ENCODE peak calls at places on chromosomes 11 and 22, in ten cellular contexts. One of them, this sample, is unnamed.

GRCh38 chr11:65855927-65856363 is 2.0 kb downstream of the CFL1 start:
- DNase-seq in A172: no peak
- DNase-seq in non-pigmented ciliary epithelial cell: no peak
- DNase-seq in hypothalamus: no peak
- DNase-seq in cardiac fibroblast: no peak
- DNase-seq in posterior vena cava: peak
- DNase-seq in NCI-H187: no peak
- DNase-seq in stimulated activated CD8-positive, alpha-beta memory T cell treated with anti-CD3 and anti-CD28 coated beads, Interleukin-15, amount 100 ng/mL, for 24 hours: no peak
- DNase-seq in globus pallidus: no peak
- DNase-seq in naive thymus-derived CD8-positive, alpha-beta T cell: no peak
- DNase-seq in this sample: no peak

GRCh38 chr11:11265320-11265719 is 87.7 kb downstream of the CSNK2A3 start:
- DNase-seq in A172: no peak
- DNase-seq in non-pigmented ciliary epithelial cell: no peak
- DNase-seq in hypothalamus: no peak
- DNase-seq in cardiac fibroblast: no peak
- DNase-seq in posterior vena cava: no peak
- DNase-seq in NCI-H187: no peak
- DNase-seq in stimulated activated CD8-positive, alpha-beta memory T cell treated with anti-CD3 and anti-CD28 coated beads, Interleukin-15, amount 100 ng/mL, for 24 hours: no peak
- DNase-seq in globus pallidus: no peak
- DNase-seq in naive thymus-derived CD8-positive, alpha-beta T cell: no peak
- DNase-seq in this sample: no peak

GRCh38 chr22:17917490-17917983 is 106.8 kb downstream of the MICAL3 start:
- DNase-seq in A172: peak
- DNase-seq in non-pigmented ciliary epithelial cell: no peak
- DNase-seq in hypothalamus: no peak
- DNase-seq in cardiac fibroblast: no peak
- DNase-seq in posterior vena cava: no peak
- DNase-seq in NCI-H187: no peak
- DNase-seq in stimulated activated CD8-positive, alpha-beta memory T cell treated with anti-CD3 and anti-CD28 coated beads, Interleukin-15, amount 100 ng/mL, for 24 hours: no peak
- DNase-seq in globus pallidus: no peak
- DNase-seq in naive thymus-derived CD8-positive, alpha-beta T cell: no peak
- DNase-seq in this sample: no peak

GRCh38 chr11:71542856-71543743 is 5.1 kb upstream of the KRTAP5-9 start:
- DNase-seq in A172: no peak
- DNase-seq in non-pigmented ciliary epithelial cell: no peak
- DNase-seq in hypothalamus: no peak
- DNase-seq in cardiac fibroblast: peak
- DNase-seq in posterior vena cava: no peak
- DNase-seq in NCI-H187: no peak
- DNase-seq in stimulated activated CD8-positive, alpha-beta memory T cell treated with anti-CD3 and anti-CD28 coated beads, Interleukin-15, amount 100 ng/mL, for 24 hours: no peak
- DNase-seq in globus pallidus: no peak
- DNase-seq in naive thymus-derived CD8-positive, alpha-beta T cell: no peak
- DNase-seq in this sample: no peak

GRCh38 chr22:49450521-49450920 is 377.2 kb downstream of the BRD1 start:
- DNase-seq in A172: no peak
- DNase-seq in non-pigmented ciliary epithelial cell: no peak
- DNase-seq in hypothalamus: no peak
- DNase-seq in cardiac fibroblast: no peak
- DNase-seq in posterior vena cava: no peak
- DNase-seq in NCI-H187: no peak
- DNase-seq in stimulated activated CD8-positive, alpha-beta memory T cell treated with anti-CD3 and anti-CD28 coated beads, Interleukin-15, amount 100 ng/mL, for 24 hours: no peak
- DNase-seq in globus pallidus: peak
- DNase-seq in naive thymus-derived CD8-positive, alpha-beta T cell: no peak
- DNase-seq in this sample: no peak

GRCh38 chr11:27485930-27486773 is 13.6 kb upstream of the LGR4 start:
- DNase-seq in A172: peak
- DNase-seq in non-pigmented ciliary epithelial cell: no peak
- DNase-seq in hypothalamus: no peak
- DNase-seq in cardiac fibroblast: peak
- DNase-seq in posterior vena cava: no peak
- DNase-seq in NCI-H187: peak
- DNase-seq in stimulated activated CD8-positive, alpha-beta memory T cell treated with anti-CD3 and anti-CD28 coated beads, Interleukin-15, amount 100 ng/mL, for 24 hours: no peak
- DNase-seq in globus pallidus: peak
- DNase-seq in naive thymus-derived CD8-positive, alpha-beta T cell: no peak
- DNase-seq in this sample: no peak

GRCh38 chr11:121152764-121153163 is 51.7 kb downstream of the TECTA start:
- DNase-seq in A172: no peak
- DNase-seq in non-pigmented ciliary epithelial cell: no peak
- DNase-seq in hypothalamus: no peak
- DNase-seq in cardiac fibroblast: no peak
- DNase-seq in posterior vena cava: no peak
- DNase-seq in NCI-H187: peak
- DNase-seq in stimulated activated CD8-positive, alpha-beta memory T cell treated with anti-CD3 and anti-CD28 coated beads, Interleukin-15, amount 100 ng/mL, for 24 hours: no peak
- DNase-seq in globus pallidus: no peak
- DNase-seq in naive thymus-derived CD8-positive, alpha-beta T cell: no peak
- DNase-seq in this sample: no peak

GRCh38 chr11:35605691-35606090 is 12.6 kb upstream of the FJX1 start:
- DNase-seq in A172: no peak
- DNase-seq in non-pigmented ciliary epithelial cell: no peak
- DNase-seq in hypothalamus: no peak
- DNase-seq in cardiac fibroblast: no peak
- DNase-seq in posterior vena cava: no peak
- DNase-seq in NCI-H187: no peak
- DNase-seq in stimulated activated CD8-positive, alpha-beta memory T cell treated with anti-CD3 and anti-CD28 coated beads, Interleukin-15, amount 100 ng/mL, for 24 hours: no peak
- DNase-seq in globus pallidus: peak
- DNase-seq in naive thymus-derived CD8-positive, alpha-beta T cell: no peak
- DNase-seq in this sample: no peak

GRCh38 chr11:121703166-121703565 is 250.4 kb upstream of the SORL1-AS1 start:
- DNase-seq in A172: no peak
- DNase-seq in non-pigmented ciliary epithelial cell: no peak
- DNase-seq in hypothalamus: no peak
- DNase-seq in cardiac fibroblast: no peak
- DNase-seq in posterior vena cava: no peak
- DNase-seq in NCI-H187: no peak
- DNase-seq in stimulated activated CD8-positive, alpha-beta memory T cell treated with anti-CD3 and anti-CD28 coated beads, Interleukin-15, amount 100 ng/mL, for 24 hours: no peak
- DNase-seq in globus pallidus: no peak
- DNase-seq in naive thymus-derived CD8-positive, alpha-beta T cell: no peak
- DNase-seq in this sample: no peak

GRCh38 chr11:73320786-73321325 is 12.8 kb downstream of the ARHGEF17 start:
- DNase-seq in A172: peak
- DNase-seq in non-pigmented ciliary epithelial cell: no peak
- DNase-seq in hypothalamus: no peak
- DNase-seq in cardiac fibroblast: peak
- DNase-seq in posterior vena cava: no peak
- DNase-seq in NCI-H187: no peak
- DNase-seq in stimulated activated CD8-positive, alpha-beta memory T cell treated with anti-CD3 and anti-CD28 coated beads, Interleukin-15, amount 100 ng/mL, for 24 hours: no peak
- DNase-seq in globus pallidus: no peak
- DNase-seq in naive thymus-derived CD8-positive, alpha-beta T cell: no peak
- DNase-seq in this sample: no peak

GRCh38 chr22:42688241-42688913 is 32.3 kb downstream of the A4GALT start:
- DNase-seq in A172: peak
- DNase-seq in non-pigmented ciliary epithelial cell: peak
- DNase-seq in hypothalamus: no peak
- DNase-seq in cardiac fibroblast: peak
- DNase-seq in posterior vena cava: peak
- DNase-seq in NCI-H187: peak
- DNase-seq in stimulated activated CD8-positive, alpha-beta memory T cell treated with anti-CD3 and anti-CD28 coated beads, Interleukin-15, amount 100 ng/mL, for 24 hours: no peak
- DNase-seq in globus pallidus: peak
- DNase-seq in naive thymus-derived CD8-positive, alpha-beta T cell: no peak
- DNase-seq in this sample: peak

GRCh38 chr22:49968831-49969661 is 8.5 kb downstream of the PIM3 start:
- DNase-seq in A172: no peak
- DNase-seq in non-pigmented ciliary epithelial cell: no peak
- DNase-seq in hypothalamus: no peak
- DNase-seq in cardiac fibroblast: no peak
- DNase-seq in posterior vena cava: peak
- DNase-seq in NCI-H187: no peak
- DNase-seq in stimulated activated CD8-positive, alpha-beta memory T cell treated with anti-CD3 and anti-CD28 coated beads, Interleukin-15, amount 100 ng/mL, for 24 hours: no peak
- DNase-seq in globus pallidus: no peak
- DNase-seq in naive thymus-derived CD8-positive, alpha-beta T cell: peak
- DNase-seq in this sample: peak

GRCh38 chr11:76560219-76560618 is 110.3 kb downstream of the LRRC32 start:
- DNase-seq in A172: peak
- DNase-seq in non-pigmented ciliary epithelial cell: no peak
- DNase-seq in hypothalamus: no peak
- DNase-seq in cardiac fibroblast: peak
- DNase-seq in posterior vena cava: no peak
- DNase-seq in NCI-H187: no peak
- DNase-seq in stimulated activated CD8-positive, alpha-beta memory T cell treated with anti-CD3 and anti-CD28 coated beads, Interleukin-15, amount 100 ng/mL, for 24 hours: no peak
- DNase-seq in globus pallidus: no peak
- DNase-seq in naive thymus-derived CD8-positive, alpha-beta T cell: no peak
- DNase-seq in this sample: no peak

GRCh38 chr11:2202071-2202899 is 30.7 kb upstream of the TH start:
- DNase-seq in A172: no peak
- DNase-seq in non-pigmented ciliary epithelial cell: no peak
- DNase-seq in hypothalamus: no peak
- DNase-seq in cardiac fibroblast: no peak
- DNase-seq in posterior vena cava: peak
- DNase-seq in NCI-H187: no peak
- DNase-seq in stimulated activated CD8-positive, alpha-beta memory T cell treated with anti-CD3 and anti-CD28 coated beads, Interleukin-15, amount 100 ng/mL, for 24 hours: no peak
- DNase-seq in globus pallidus: no peak
- DNase-seq in naive thymus-derived CD8-positive, alpha-beta T cell: peak
- DNase-seq in this sample: no peak

GRCh38 chr11:90220391-90220790 is 2.5 kb downstream of the CHORDC1 start:
- DNase-seq in A172: peak
- DNase-seq in non-pigmented ciliary epithelial cell: no peak
- DNase-seq in hypothalamus: no peak
- DNase-seq in cardiac fibroblast: peak
- DNase-seq in posterior vena cava: no peak
- DNase-seq in NCI-H187: no peak
- DNase-seq in stimulated activated CD8-positive, alpha-beta memory T cell treated with anti-CD3 and anti-CD28 coated beads, Interleukin-15, amount 100 ng/mL, for 24 hours: no peak
- DNase-seq in globus pallidus: no peak
- DNase-seq in naive thymus-derived CD8-positive, alpha-beta T cell: no peak
- DNase-seq in this sample: no peak

GRCh38 chr22:17903564-17904295 is 120.6 kb downstream of the MICAL3 start:
- DNase-seq in A172: no peak
- DNase-seq in non-pigmented ciliary epithelial cell: no peak
- DNase-seq in hypothalamus: peak
- DNase-seq in cardiac fibroblast: no peak
- DNase-seq in posterior vena cava: no peak
- DNase-seq in NCI-H187: no peak
- DNase-seq in stimulated activated CD8-positive, alpha-beta memory T cell treated with anti-CD3 and anti-CD28 coated beads, Interleukin-15, amount 100 ng/mL, for 24 hours: no peak
- DNase-seq in globus pallidus: peak
- DNase-seq in naive thymus-derived CD8-positive, alpha-beta T cell: no peak
- DNase-seq in this sample: no peak

GRCh38 chr11:72278911-72279310 is 34.9 kb upstream of the PHOX2A start:
- DNase-seq in A172: peak
- DNase-seq in non-pigmented ciliary epithelial cell: peak
- DNase-seq in hypothalamus: no peak
- DNase-seq in cardiac fibroblast: peak
- DNase-seq in posterior vena cava: no peak
- DNase-seq in NCI-H187: no peak
- DNase-seq in stimulated activated CD8-positive, alpha-beta memory T cell treated with anti-CD3 and anti-CD28 coated beads, Interleukin-15, amount 100 ng/mL, for 24 hours: no peak
- DNase-seq in globus pallidus: no peak
- DNase-seq in naive thymus-derived CD8-positive, alpha-beta T cell: no peak
- DNase-seq in this sample: no peak

GRCh38 chr22:18110194-18110943 is at the start of gene TUBA8:
- DNase-seq in A172: no peak
- DNase-seq in non-pigmented ciliary epithelial cell: no peak
- DNase-seq in hypothalamus: no peak
- DNase-seq in cardiac fibroblast: peak
- DNase-seq in posterior vena cava: peak
- DNase-seq in NCI-H187: no peak
- DNase-seq in stimulated activated CD8-positive, alpha-beta memory T cell treated with anti-CD3 and anti-CD28 coated beads, Interleukin-15, amount 100 ng/mL, for 24 hours: no peak
- DNase-seq in globus pallidus: no peak
- DNase-seq in naive thymus-derived CD8-positive, alpha-beta T cell: no peak
- DNase-seq in this sample: no peak

GRCh38 chr22:23762866-23763578 is at the start of gene C22orf15:
- DNase-seq in A172: peak
- DNase-seq in non-pigmented ciliary epithelial cell: no peak
- DNase-seq in hypothalamus: no peak
- DNase-seq in cardiac fibroblast: no peak
- DNase-seq in posterior vena cava: no peak
- DNase-seq in NCI-H187: no peak
- DNase-seq in stimulated activated CD8-positive, alpha-beta memory T cell treated with anti-CD3 and anti-CD28 coated beads, Interleukin-15, amount 100 ng/mL, for 24 hours: no peak
- DNase-seq in globus pallidus: no peak
- DNase-seq in naive thymus-derived CD8-positive, alpha-beta T cell: peak
- DNase-seq in this sample: no peak

GRCh38 chr11:92707173-92707619 is 262.3 kb upstream of the MTNR1B start:
- DNase-seq in A172: no peak
- DNase-seq in non-pigmented ciliary epithelial cell: no peak
- DNase-seq in hypothalamus: no peak
- DNase-seq in cardiac fibroblast: no peak
- DNase-seq in posterior vena cava: no peak
- DNase-seq in NCI-H187: peak
- DNase-seq in stimulated activated CD8-positive, alpha-beta memory T cell treated with anti-CD3 and anti-CD28 coated beads, Interleukin-15, amount 100 ng/mL, for 24 hours: no peak
- DNase-seq in globus pallidus: no peak
- DNase-seq in naive thymus-derived CD8-positive, alpha-beta T cell: no peak
- DNase-seq in this sample: no peak

GRCh38 chr11:125071408-125071807 is 8.3 kb downstream of the SLC37A2 start:
- DNase-seq in A172: no peak
- DNase-seq in non-pigmented ciliary epithelial cell: no peak
- DNase-seq in hypothalamus: no peak
- DNase-seq in cardiac fibroblast: no peak
- DNase-seq in posterior vena cava: no peak
- DNase-seq in NCI-H187: no peak
- DNase-seq in stimulated activated CD8-positive, alpha-beta memory T cell treated with anti-CD3 and anti-CD28 coated beads, Interleukin-15, amount 100 ng/mL, for 24 hours: no peak
- DNase-seq in globus pallidus: no peak
- DNase-seq in naive thymus-derived CD8-positive, alpha-beta T cell: no peak
- DNase-seq in this sample: no peak

GRCh38 chr11:70367071-70367470 is 31.3 kb upstream of the CTTN start:
- DNase-seq in A172: peak
- DNase-seq in non-pigmented ciliary epithelial cell: no peak
- DNase-seq in hypothalamus: no peak
- DNase-seq in cardiac fibroblast: no peak
- DNase-seq in posterior vena cava: no peak
- DNase-seq in NCI-H187: no peak
- DNase-seq in stimulated activated CD8-positive, alpha-beta memory T cell treated with anti-CD3 and anti-CD28 coated beads, Interleukin-15, amount 100 ng/mL, for 24 hours: no peak
- DNase-seq in globus pallidus: no peak
- DNase-seq in naive thymus-derived CD8-positive, alpha-beta T cell: no peak
- DNase-seq in this sample: no peak

GRCh38 chr22:46721716-46722115 is 16.3 kb downstream of the CERK start:
- DNase-seq in A172: no peak
- DNase-seq in non-pigmented ciliary epithelial cell: no peak
- DNase-seq in hypothalamus: no peak
- DNase-seq in cardiac fibroblast: no peak
- DNase-seq in posterior vena cava: no peak
- DNase-seq in NCI-H187: no peak
- DNase-seq in stimulated activated CD8-positive, alpha-beta memory T cell treated with anti-CD3 and anti-CD28 coated beads, Interleukin-15, amount 100 ng/mL, for 24 hours: no peak
- DNase-seq in globus pallidus: no peak
- DNase-seq in naive thymus-derived CD8-positive, alpha-beta T cell: no peak
- DNase-seq in this sample: no peak

GRCh38 chr11:8298801-8299786 is 35.4 kb upstream of the LMO1 start:
- DNase-seq in A172: no peak
- DNase-seq in non-pigmented ciliary epithelial cell: no peak
- DNase-seq in hypothalamus: no peak
- DNase-seq in cardiac fibroblast: no peak
- DNase-seq in posterior vena cava: peak
- DNase-seq in NCI-H187: no peak
- DNase-seq in stimulated activated CD8-positive, alpha-beta memory T cell treated with anti-CD3 and anti-CD28 coated beads, Interleukin-15, amount 100 ng/mL, for 24 hours: no peak
- DNase-seq in globus pallidus: no peak
- DNase-seq in naive thymus-derived CD8-positive, alpha-beta T cell: no peak
- DNase-seq in this sample: no peak

GRCh38 chr11:27735281-27735680 is 35.0 kb upstream of the BDNF start:
- DNase-seq in A172: no peak
- DNase-seq in non-pigmented ciliary epithelial cell: no peak
- DNase-seq in hypothalamus: no peak
- DNase-seq in cardiac fibroblast: peak
- DNase-seq in posterior vena cava: no peak
- DNase-seq in NCI-H187: no peak
- DNase-seq in stimulated activated CD8-positive, alpha-beta memory T cell treated with anti-CD3 and anti-CD28 coated beads, Interleukin-15, amount 100 ng/mL, for 24 hours: no peak
- DNase-seq in globus pallidus: no peak
- DNase-seq in naive thymus-derived CD8-positive, alpha-beta T cell: no peak
- DNase-seq in this sample: no peak

GRCh38 chr11:121964591-121964990 is 151.4 kb downstream of the BLID start:
- DNase-seq in A172: peak
- DNase-seq in non-pigmented ciliary epithelial cell: peak
- DNase-seq in hypothalamus: no peak
- DNase-seq in cardiac fibroblast: peak
- DNase-seq in posterior vena cava: no peak
- DNase-seq in NCI-H187: no peak
- DNase-seq in stimulated activated CD8-positive, alpha-beta memory T cell treated with anti-CD3 and anti-CD28 coated beads, Interleukin-15, amount 100 ng/mL, for 24 hours: no peak
- DNase-seq in globus pallidus: no peak
- DNase-seq in naive thymus-derived CD8-positive, alpha-beta T cell: no peak
- DNase-seq in this sample: no peak

This sample was measured in omental fat pad.